ENCODE peak calls at places on chromosomes 12 and 14, in four cellular contexts. D is astrocyte, T is mammary epithelial cell, K is K562. I is an unnamed sample.

GRCh38 chr12:26787125-26787495 is 45.9 kb downstream of the ITPR2 start:
- DNase-seq in T (peak), D (peak), K (no peak), I (no peak)

GRCh38 chr14:72423957-72424356 is 469.9 kb downstream of the DPF3 start:
- DNase-seq in T (no peak), K (no peak), D (no peak), I (no peak)

GRCh38 chr12:109606261-109607028 is 32.9 kb downstream of the MVK start:
- DNase-seq in D (no peak), T (no peak), K (peak), I (peak)

GRCh38 chr14:85122690-85123089 is 407.3 kb upstream of the FLRT2 start:
- DNase-seq in D (peak), T (peak), K (no peak), I (peak)

GRCh38 chr14:90483551-90483950 is 86.7 kb downstream of the CALM1 start:
- DNase-seq in D (no peak), T (no peak), K (peak), I (no peak)

GRCh38 chr12:51642286-51642685 is 51.3 kb downstream of the SCN8A start:
- DNase-seq in T (no peak), K (no peak), D (no peak), I (no peak)

GRCh38 chr14:53979141-53979673 is 22.6 kb upstream of the BMP4 start:
- DNase-seq in D (peak), K (no peak), T (no peak), I (no peak)

GRCh38 chr12:6376079-6376941 is 947 bp upstream of the SCNN1A start:
- DNase-seq in K (peak), T (peak), D (peak), I (no peak)

GRCh38 chr12:132490481-132491348 is 764 bp downstream of the FBRSL1 start:
- DNase-seq in T (no peak), K (peak), D (peak), I (no peak)

GRCh38 chr12:51819851-51820720 is 28.4 kb downstream of the FIGNL2 start:
- DNase-seq in T (no peak), K (no peak), D (no peak), I (no peak)

GRCh38 chr14:104355949-104356737 is 217.8 kb downstream of the KIF26A start:
- DNase-seq in T (no peak), D (no peak), K (no peak), I (no peak)

GRCh38 chr12:5070090-5070489 is 26.4 kb downstream of the KCNA5 start:
- DNase-seq in T (no peak), K (no peak), D (no peak), I (no peak)

GRCh38 chr12:79262938-79263337 is 398.4 kb downstream of the SYT1 start:
- DNase-seq in K (no peak), T (peak), D (peak), I (no peak)

GRCh38 chr14:52219488-52220084 is 47.9 kb upstream of the PTGDR start:
- DNase-seq in K (no peak), D (no peak), T (peak), I (no peak)

GRCh38 chr12:85874064-85874463 is at the start of gene NTS:
- DNase-seq in K (no peak), T (no peak), D (no peak), I (peak)

GRCh38 chr12:58804749-58805148 is 115.6 kb downstream of the LRIG3 start:
- DNase-seq in K (peak), T (no peak), D (no peak), I (peak)

GRCh38 chr14:93049867-93050331 is 65.8 kb downstream of the ITPK1 start:
- DNase-seq in K (no peak), D (no peak), T (no peak), I (no peak)

GRCh38 chr12:29838768-29839167 is 55.0 kb upstream of the TMTC1 start:
- DNase-seq in K (no peak), D (no peak), T (no peak), I (no peak)

GRCh38 chr14:95464103-95464502 is 52.3 kb downstream of the SYNE3 start:
- DNase-seq in K (no peak), T (no peak), D (no peak), I (no peak)

GRCh38 chr14:34461334-34462131 is 507 bp downstream of the SPTSSA start:
- DNase-seq in K (peak), T (peak), D (peak), I (peak)

GRCh38 chr12:107309020-107309419 is 215.7 kb upstream of the CRY1 start:
- DNase-seq in K (no peak), D (no peak), T (no peak), I (no peak)

GRCh38 chr12:94872671-94873367 is 130.7 kb downstream of the NDUFA12 start:
- DNase-seq in K (no peak), D (no peak), T (no peak), I (no peak)
- TF ChIP-seq EZH2 in K (no peak), D (peak), T (peak), I (peak)

GRCh38 chr14:29648045-29648444 is 279.6 kb downstream of the PRKD1 start:
- DNase-seq in D (peak), K (no peak), T (no peak), I (peak)

GRCh38 chr14:29653303-29653702 is 274.3 kb downstream of the PRKD1 start:
- DNase-seq in D (no peak), T (no peak), K (no peak), I (no peak)

GRCh38 chr14:29652586-29652985 is 275.1 kb downstream of the PRKD1 start:
- DNase-seq in D (peak), T (no peak), K (no peak), I (no peak)

GRCh38 chr14:29649170-29649569 is 278.5 kb downstream of the PRKD1 start:
- DNase-seq in D (no peak), T (no peak), K (no peak), I (no peak)

GRCh38 chr14:29650554-29651269 is 276.9 kb downstream of the PRKD1 start:
- DNase-seq in D (peak), T (no peak), K (peak), I (no peak)
- H3K4me3 ChIP-seq in D (no peak), T (no peak), K (no peak), I (no peak)

DNA sequence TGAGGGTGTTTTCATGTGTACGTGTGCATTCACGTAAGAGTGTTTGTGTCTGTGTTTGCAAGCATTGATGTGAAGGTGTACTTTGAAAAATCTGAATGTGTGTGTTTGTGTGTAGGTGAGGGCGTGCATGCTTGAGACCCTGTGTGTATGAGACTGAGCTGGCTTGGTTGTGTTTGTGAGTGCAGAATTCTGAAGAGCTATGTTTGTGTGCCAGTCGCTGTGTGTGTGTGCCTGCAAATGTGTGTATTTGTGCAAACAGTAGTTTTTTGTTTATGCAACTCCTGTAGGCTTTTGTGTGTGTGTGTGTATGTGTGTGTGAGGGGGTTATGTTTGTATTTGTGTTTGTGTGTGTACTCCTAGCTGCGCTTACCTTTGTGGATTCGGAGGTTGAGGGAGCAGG is 1.7 kb upstream of the LHX5 start:
- DNase-seq in T (no peak), K (no peak), D (no peak), I (no peak)
- TF ChIP-seq EZH2 in T (no peak), K (no peak), D (no peak), I (no peak)

GRCh38 chr12:68037616-68038255 is 48.5 kb downstream of the IFNG-AS1 start:
- DNase-seq in D (no peak), T (no peak), K (no peak), I (no peak)

GRCh38 chr12:68040450-68041075 is 51.3 kb downstream of the IFNG-AS1 start:
- DNase-seq in D (peak), T (peak), K (peak), I (peak)

GRCh38 chr12:68038650-68039049 is 49.4 kb downstream of the IFNG-AS1 start:
- DNase-seq in T (no peak), D (no peak), K (peak), I (no peak)

GRCh38 chr12:68043446-68043845 is 54.2 kb downstream of the IFNG-AS1 start:
- DNase-seq in K (no peak), D (no peak), T (peak), I (no peak)

DNA sequence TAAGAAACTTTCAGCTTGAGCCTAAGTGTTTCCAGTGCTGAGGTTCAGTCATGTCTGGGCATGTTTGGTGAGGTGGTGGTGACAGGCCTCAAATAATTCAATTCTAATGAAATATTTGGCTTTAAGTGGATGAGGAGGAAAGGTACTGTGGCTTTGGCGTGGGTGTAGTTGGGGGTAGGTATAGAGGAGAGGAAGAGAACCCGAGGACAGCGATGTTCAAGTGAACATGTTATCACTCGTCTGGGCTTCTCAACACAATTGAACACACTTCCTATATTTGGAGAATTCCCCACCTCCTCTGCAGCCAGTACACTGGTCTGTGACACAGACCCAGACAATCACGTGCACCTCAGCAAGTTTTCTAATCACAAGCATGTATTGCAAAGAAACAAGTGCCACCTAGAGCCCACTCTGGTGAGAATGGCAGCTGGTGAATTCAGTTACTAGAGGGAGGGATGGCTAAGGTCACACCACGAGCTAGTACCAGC is 53.0 kb downstream of the IFNG-AS1 start:
- DNase-seq in T (peak), K (no peak), D (peak), I (no peak)
- H3K4me3 ChIP-seq in T (no peak), K (no peak), D (no peak), I (no peak)

GRCh38 chr12:92947589-92948215 is 18.6 kb upstream of the EEA1 start:
- DNase-seq in D (no peak), K (no peak), T (no peak), I (no peak)
- TF ChIP-seq EZH2 in D (no peak), K (no peak), T (no peak), I (no peak)

GRCh38 chr12:57474430-57474829 is 5.2 kb downstream of the ARHGAP9 start:
- DNase-seq in D (no peak), T (no peak), K (no peak), I (no peak)

GRCh38 chr12:57473392-57473791 is 6.3 kb downstream of the ARHGAP9 start:
- DNase-seq in K (no peak), T (peak), D (no peak), I (no peak)

GRCh38 chr12:57475271-57476161 is 4.2 kb downstream of the ARHGAP9 start:
- DNase-seq in T (no peak), K (no peak), D (no peak), I (no peak)

GRCh38 chr12:57473886-57474285 is 5.8 kb downstream of the ARHGAP9 start:
- DNase-seq in K (no peak), D (no peak), T (no peak), I (no peak)

DNA sequence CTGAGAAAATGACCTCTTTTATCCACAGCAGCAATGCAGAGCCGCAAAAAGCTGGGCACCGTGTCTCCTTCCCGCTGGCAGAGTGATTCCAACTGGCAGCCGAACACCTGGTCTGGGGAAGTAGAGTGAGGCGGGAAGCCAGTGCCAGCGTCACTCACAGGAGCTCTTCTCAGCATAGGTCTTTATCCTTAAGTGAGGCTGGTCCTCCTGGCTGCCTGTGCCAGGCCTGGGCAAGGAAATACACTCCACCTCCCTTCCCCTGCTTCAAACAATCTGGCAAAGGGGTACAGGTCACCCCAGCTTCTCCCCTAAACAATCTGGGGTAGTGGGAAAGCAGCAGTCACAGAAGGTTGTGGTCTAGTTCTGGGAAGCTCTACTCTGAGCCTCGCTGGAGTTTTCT is 4.8 kb downstream of the ARHGAP9 start:
- DNase-seq in D (no peak), K (no peak), T (no peak), I (no peak)
- H3K4me3 ChIP-seq in D (no peak), K (no peak), T (no peak), I (no peak)

GRCh38 chr12:53045646-53046045 is 4.2 kb upstream of the TNS2 start:
- DNase-seq in T (no peak), D (no peak), K (no peak), I (no peak)
- TF ChIP-seq EZH2 in T (no peak), D (no peak), K (no peak), I (no peak)

GRCh38 chr14:56814468-56815074 is 4.3 kb upstream of the OTX2 start:
- DNase-seq in K (no peak), D (no peak), T (no peak), I (peak)

GRCh38 chr14:56817396-56817921 is 7.2 kb upstream of the OTX2 start:
- DNase-seq in K (no peak), T (no peak), D (no peak), I (no peak)

GRCh38 chr14:56815301-56815700 is 5.0 kb upstream of the OTX2 start:
- DNase-seq in T (no peak), K (no peak), D (no peak), I (no peak)

GRCh38 chr14:56813143-56813551 is 2.9 kb upstream of the OTX2 start:
- DNase-seq in T (no peak), D (no peak), K (no peak), I (no peak)

DNA sequence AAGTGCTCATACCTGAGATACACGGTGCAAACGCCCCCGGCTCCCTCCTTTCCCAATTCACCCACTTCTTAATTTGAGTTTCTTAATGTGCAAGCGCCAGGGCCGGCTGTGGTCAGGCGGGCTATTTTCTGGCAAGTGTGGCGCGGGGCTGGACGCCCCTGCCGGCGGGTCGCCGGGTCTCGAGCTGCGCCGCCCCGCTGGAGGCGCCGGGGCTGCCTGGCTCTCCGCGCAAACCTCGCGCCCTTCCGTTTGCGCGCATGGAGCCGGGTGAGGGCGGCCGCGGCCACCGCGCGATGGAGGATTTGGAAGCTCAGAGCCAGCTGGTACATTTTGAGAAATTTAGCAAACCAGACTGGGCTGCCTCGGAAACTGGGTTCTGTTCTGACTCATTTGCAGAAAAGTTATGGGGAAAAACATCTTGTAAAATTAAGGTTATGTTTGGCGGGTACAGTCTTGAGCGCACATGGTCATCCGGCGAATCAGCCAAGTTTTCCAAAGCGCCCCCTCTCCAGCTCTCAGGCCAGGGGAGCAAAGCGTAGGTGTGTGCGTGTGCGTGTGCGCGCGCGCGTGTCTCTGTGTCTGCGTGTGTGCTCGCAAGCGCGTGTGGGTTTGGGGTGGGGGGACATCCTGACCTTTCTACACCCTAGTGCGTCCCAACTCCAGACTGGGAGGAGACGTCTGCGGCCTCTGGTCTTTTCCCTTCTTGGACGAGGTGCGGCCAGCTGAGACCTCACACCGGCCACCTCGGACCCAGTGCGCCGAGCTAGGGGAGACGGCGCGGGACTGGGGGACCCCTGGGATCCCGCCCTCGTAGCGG is 6.5 kb upstream of the OTX2 start:
- DNase-seq in K (no peak), T (peak), D (no peak), I (peak)
- H3K4me3 ChIP-seq in K (no peak), T (no peak), D (peak), I (peak)

GRCh38 chr14:25049127-25049558 is 804 bp downstream of the STXBP6 start:
- DNase-seq in T (no peak), K (no peak), D (peak), I (no peak)
- TF ChIP-seq EZH2 in T (no peak), K (no peak), D (no peak), I (no peak)

DNA sequence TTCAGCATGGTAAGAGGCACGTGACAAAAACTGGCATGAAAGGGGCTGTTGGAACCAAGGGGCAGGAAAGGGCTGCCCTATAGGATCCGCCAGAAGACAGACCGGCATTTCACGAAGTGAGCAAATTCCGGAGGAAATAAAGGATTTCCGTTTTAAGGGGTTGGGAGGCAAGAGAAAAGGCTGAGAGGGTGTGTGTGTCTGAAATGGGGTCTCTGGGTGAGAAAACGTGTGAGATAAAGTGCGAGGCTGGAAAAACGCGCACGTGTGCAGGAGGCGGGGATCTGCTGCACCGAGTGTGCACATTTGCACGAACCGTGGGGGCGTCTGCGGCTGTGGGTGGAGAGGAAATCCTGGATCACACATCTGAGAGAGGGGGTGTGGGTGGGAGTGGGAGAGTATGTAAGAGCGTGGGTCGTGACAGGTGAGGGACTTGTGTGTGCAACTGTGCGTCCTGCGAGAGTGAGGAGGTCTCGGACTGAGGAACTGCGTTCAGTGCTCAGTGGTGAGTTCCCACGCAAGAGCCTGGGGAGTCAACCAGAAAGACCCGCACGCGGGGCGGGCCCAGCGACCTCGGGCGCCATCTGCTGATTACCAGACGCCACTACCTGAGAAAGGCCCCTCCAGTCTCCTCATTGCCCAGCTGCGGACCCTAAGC is 37.0 kb upstream of the P2RX7 start:
- DNase-seq in K (peak), D (peak), T (no peak), I (peak)
- H3K4me3 ChIP-seq in K (peak), D (peak), T (no peak), I (peak)

I was measured in A673.